ENCODE peak calls at places on chromosomes 5 and 9, in six cellular contexts. O is GM23338, C is HepG2, X is H1, K is K562, A is GM12878. I is an unnamed sample.

GRCh38 chr5:159273923-159274322 is 10.8 kb downstream of the UBLCP1 start:
- DNase-seq in O (no peak), C (no peak), X (no peak), K (no peak), A (no peak), I (no peak)

GRCh38 chr9:4299006-4299795 is 667 bp downstream of the GLIS3 start:
- DNase-seq in O (peak), C (no peak), X (no peak), K (no peak), A (no peak), I (peak)

GRCh38 chr9:132301521-132301920 is 53.3 kb downstream of the SETX start:
- DNase-seq in O (no peak), C (no peak), X (no peak), K (no peak), A (no peak), I (no peak)

GRCh38 chr9:35635730-35636129 is 15.0 kb downstream of the SIT1 start:
- DNase-seq in O (no peak), C (no peak), X (no peak), K (no peak), A (no peak), I (no peak)

GRCh38 chr9:36903541-36904435 is 130.3 kb downstream of the PAX5 start:
- DNase-seq in O (no peak), C (peak), X (no peak), K (peak), A (peak), I (no peak)

GRCh38 chr5:137190031-137190430 is 309.1 kb downstream of the SPOCK1 start:
- DNase-seq in O (no peak), C (no peak), X (no peak), K (no peak), A (no peak), I (no peak)

GRCh38 chr5:177133119-177133844 is at the start of gene NSD1:
- DNase-seq in O (peak), C (no peak), X (peak), K (peak), A (peak), I (peak)

GRCh38 chr5:14226992-14227391 is 83.8 kb downstream of the TRIO start:
- DNase-seq in O (no peak), C (no peak), X (no peak), K (no peak), A (no peak), I (no peak)

GRCh38 chr9:128553695-128554094 is 1.3 kb downstream of the SPTAN1 start:
- DNase-seq in O (no peak), C (no peak), X (no peak), K (no peak), A (no peak), I (no peak)

GRCh38 chr5:57488308-57488955 is 5.8 kb upstream of the ACTBL2 start:
- DNase-seq in O (no peak), C (no peak), X (no peak), K (peak), A (no peak), I (no peak)

GRCh38 chr9:90053027-90053426 is 448.2 kb downstream of the GADD45G start:
- DNase-seq in O (peak), C (no peak), X (no peak), K (peak), A (no peak), I (peak)

GRCh38 chr5:52709171-52709925 is 78.4 kb upstream of the ITGA1 start:
- DNase-seq in O (no peak), C (peak), X (no peak), K (no peak), A (no peak), I (no peak)

GRCh38 chr5:166062719-166063118 is 2228.7 kb upstream of the WWC1 start:
- DNase-seq in O (no peak), C (no peak), X (no peak), K (no peak), A (no peak), I (no peak)

GRCh38 chr5:5421149-5421960 is 1.1 kb upstream of the ICE1 start:
- DNase-seq in O (peak), C (no peak), X (no peak), K (peak), A (no peak), I (no peak)

GRCh38 chr9:20558609-20559016 is 63.7 kb downstream of the MLLT3 start:
- DNase-seq in O (peak), C (no peak), X (peak), K (no peak), A (no peak), I (no peak)

GRCh38 chr5:149367972-149368645 is 10.3 kb downstream of the PCYOX1L start:
- DNase-seq in O (no peak), C (no peak), X (no peak), K (no peak), A (no peak), I (no peak)

GRCh38 chr5:172637740-172638139 is 3.3 kb upstream of the NEURL1B start:
- DNase-seq in O (no peak), C (no peak), X (no peak), K (no peak), A (no peak), I (no peak)

GRCh38 chr5:31707294-31707693 is 68.4 kb downstream of the PDZD2 start:
- DNase-seq in O (no peak), C (no peak), X (no peak), K (no peak), A (no peak), I (no peak)

GRCh38 chr5:93503598-93504067 is 77.4 kb downstream of the NR2F1-AS1 start:
- DNase-seq in O (no peak), C (peak), X (no peak), K (no peak), A (no peak), I (no peak)

GRCh38 chr9:135076143-135076875 is 11.2 kb upstream of the OLFM1 start:
- DNase-seq in O (no peak), C (no peak), X (no peak), K (no peak), A (no peak), I (no peak)

GRCh38 chr5:88389248-88390006 is 120.8 kb upstream of the TMEM161B start:
- DNase-seq in O (no peak), C (no peak), X (no peak), K (no peak), A (no peak), I (no peak)

GRCh38 chr5:115379622-115380344 is 83.3 kb upstream of the CCDC112 start:
- DNase-seq in O (no peak), C (no peak), X (no peak), K (no peak), A (peak), I (no peak)

GRCh38 chr9:128819716-128820664 is 1.7 kb downstream of the ENDOG start:
- DNase-seq in O (no peak), C (no peak), X (no peak), K (peak), A (no peak), I (no peak)

GRCh38 chr5:103866169-103866568 is 303.6 kb upstream of the NUDT12 start:
- DNase-seq in O (no peak), C (no peak), X (no peak), K (no peak), A (no peak), I (no peak)

GRCh38 chr5:23523998-23524397 is 16.6 kb downstream of the PRDM9 start:
- DNase-seq in O (no peak), C (no peak), X (no peak), K (no peak), A (no peak), I (no peak)

GRCh38 chr5:148791334-148791667 is 35.1 kb upstream of the ADRB2 start:
- DNase-seq in O (no peak), C (no peak), X (no peak), K (no peak), A (peak), I (no peak)

GRCh38 chr9:107430071-107430470 is 59.5 kb downstream of the KLF4 start:
- DNase-seq in O (no peak), C (no peak), X (no peak), K (no peak), A (no peak), I (no peak)

GRCh38 chr5:99102073-99102697 is 173.4 kb upstream of the CHD1 start:
- DNase-seq in O (no peak), C (no peak), X (no peak), K (no peak), A (no peak), I (no peak)

GRCh38 chr5:68680376-68680775 is 413.4 kb upstream of the SLC30A5 start:
- DNase-seq in O (no peak), C (no peak), X (no peak), K (no peak), A (no peak), I (no peak)

GRCh38 chr9:3511537-3511936 is 14.3 kb downstream of the RFX3 start:
- DNase-seq in O (no peak), C (peak), X (no peak), K (no peak), A (no peak), I (no peak)

GRCh38 chr9:18348086-18348485 is 125.9 kb upstream of the ADAMTSL1 start:
- DNase-seq in O (no peak), C (no peak), X (no peak), K (no peak), A (no peak), I (no peak)

GRCh38 chr5:147093138-147093537 is 141.7 kb upstream of the STK32A start:
- DNase-seq in O (no peak), C (no peak), X (no peak), K (no peak), A (no peak), I (no peak)

GRCh38 chr9:82570226-82570625 is 492.7 kb downstream of the RASEF start:
- DNase-seq in O (no peak), C (no peak), X (no peak), K (no peak), A (no peak), I (no peak)

GRCh38 chr9:75186767-75187380 is 98.6 kb downstream of the OSTF1 start:
- DNase-seq in O (peak), C (no peak), X (no peak), K (no peak), A (no peak), I (no peak)

GRCh38 chr5:7876867-7877266 is 7.9 kb downstream of the MTRR start:
- DNase-seq in O (no peak), C (no peak), X (no peak), K (no peak), A (no peak), I (no peak)

GRCh38 chr9:18526686-18527085 is 52.7 kb downstream of the ADAMTSL1 start:
- DNase-seq in O (no peak), C (no peak), X (no peak), K (no peak), A (no peak), I (no peak)

GRCh38 chr9:27535701-27536118 is 6.1 kb upstream of the MOB3B start:
- DNase-seq in O (peak), C (no peak), X (no peak), K (peak), A (no peak), I (peak)

GRCh38 chr9:124411514-124412227 is 3.6 kb downstream of the PSMB7 start:
- DNase-seq in O (no peak), C (no peak), X (no peak), K (no peak), A (no peak), I (no peak)
- TF ChIP-seq CREB1 in O (no peak), C (no peak), X (no peak), K (no peak), A (no peak), I (no peak)

GRCh38 chr5:35828092-35828598 is 28.5 kb upstream of the IL7R start:
- DNase-seq in O (no peak), C (no peak), X (no peak), K (no peak), A (no peak), I (no peak)

GRCh38 chr5:35822541-35822940 is 34.1 kb upstream of the IL7R start:
- DNase-seq in O (no peak), C (no peak), X (no peak), K (no peak), A (no peak), I (no peak)

GRCh38 chr5:35826561-35826960 is 30.1 kb upstream of the IL7R start:
- DNase-seq in O (no peak), C (no peak), X (no peak), K (no peak), A (no peak), I (no peak)

GRCh38 chr5:35823347-35823875 is 33.3 kb upstream of the IL7R start:
- DNase-seq in O (no peak), C (no peak), X (no peak), K (no peak), A (no peak), I (no peak)

GRCh38 chr5:35826056-35826455 is 30.6 kb upstream of the IL7R start:
- DNase-seq in O (no peak), C (no peak), X (no peak), K (no peak), A (no peak), I (no peak)
- TF ChIP-seq CREB1 in O (no peak), C (no peak), X (no peak), K (no peak), A (no peak), I (no peak)

GRCh38 chr5:171299228-171299627 is 9.8 kb upstream of the TLX3 start:
- DNase-seq in O (no peak), C (no peak), X (no peak), K (no peak), A (no peak), I (no peak)

GRCh38 chr5:171295299-171295698 is 13.7 kb upstream of the TLX3 start:
- DNase-seq in O (no peak), C (no peak), X (no peak), K (no peak), A (no peak), I (no peak)

GRCh38 chr5:171299851-171300250 is 9.2 kb upstream of the TLX3 start:
- DNase-seq in O (no peak), C (no peak), X (no peak), K (no peak), A (no peak), I (no peak)

GRCh38 chr5:171295801-171296200 is 13.2 kb upstream of the TLX3 start:
- DNase-seq in O (no peak), C (no peak), X (no peak), K (no peak), A (no peak), I (no peak)

GRCh38 chr5:171300358-171300757 is 8.7 kb upstream of the TLX3 start:
- DNase-seq in O (no peak), C (no peak), X (no peak), K (no peak), A (no peak), I (no peak)
- TF ChIP-seq CREB1 in O (no peak), C (no peak), X (no peak), K (no peak), A (no peak), I (no peak)

DNA sequence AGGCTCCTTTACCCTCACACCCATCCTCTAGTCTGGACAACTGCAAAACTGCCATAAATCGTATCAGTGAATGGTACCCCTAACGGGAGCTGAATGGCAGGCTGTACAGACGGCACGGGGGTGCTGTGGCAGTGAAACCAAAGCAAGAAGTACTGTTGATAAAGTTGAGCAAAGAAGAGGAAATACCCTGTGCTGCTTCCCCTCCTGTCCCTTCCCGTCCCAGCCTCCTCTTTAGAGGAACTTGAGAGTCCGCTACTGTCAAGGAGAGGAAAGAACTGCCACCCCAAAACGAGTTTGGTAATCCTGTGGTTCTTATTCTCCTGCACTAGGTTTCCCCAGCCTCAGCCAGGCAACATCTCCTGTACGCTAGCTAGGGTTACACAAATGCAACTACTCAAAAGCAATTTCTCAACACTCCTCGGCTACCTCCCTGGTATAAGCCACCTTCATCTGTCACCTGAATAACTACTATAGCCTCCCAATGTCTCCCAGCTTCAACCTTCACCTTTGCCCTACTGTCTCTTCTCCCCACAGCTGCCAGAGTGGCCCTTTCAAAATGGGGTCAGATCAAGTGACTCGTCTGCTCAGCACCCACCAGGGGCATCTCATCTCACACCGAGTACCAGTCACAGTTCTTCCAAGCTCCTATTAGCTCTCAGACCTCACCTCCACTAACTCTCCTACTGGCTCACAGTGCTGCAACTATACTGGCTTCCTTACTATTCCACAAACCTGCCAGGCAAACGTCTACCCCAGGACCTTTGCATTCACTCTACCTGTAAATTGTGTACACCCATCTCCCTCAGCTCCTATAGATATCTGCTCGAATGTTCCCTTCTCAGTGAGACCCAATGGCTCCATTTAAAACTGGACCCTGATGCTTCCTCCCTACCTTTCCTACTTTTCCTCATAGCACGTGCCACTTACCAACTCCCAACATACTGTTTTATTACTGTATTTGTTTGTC is 4.1 kb downstream of the GLRX start:
- DNase-seq in O (no peak), C (no peak), X (no peak), K (no peak), A (no peak), I (no peak)
- TF ChIP-seq CREB1 in O (no peak), C (no peak), X (no peak), K (no peak), A (no peak), I (no peak)

GRCh38 chr5:135147294-135148090 is 113.5 kb upstream of the PITX1 start:
- DNase-seq in O (no peak), C (no peak), X (no peak), K (no peak), A (no peak), I (no peak)

GRCh38 chr5:135141303-135142268 is 107.6 kb upstream of the PITX1 start:
- DNase-seq in O (peak), C (peak), X (no peak), K (no peak), A (no peak), I (no peak)

GRCh38 chr5:135149229-135149955 is 115.4 kb upstream of the PITX1 start:
- DNase-seq in O (no peak), C (no peak), X (no peak), K (no peak), A (no peak), I (no peak)

GRCh38 chr5:135149956-135150723 is 116.1 kb upstream of the PITX1 start:
- DNase-seq in O (peak), C (no peak), X (no peak), K (no peak), A (no peak), I (no peak)

DNA sequence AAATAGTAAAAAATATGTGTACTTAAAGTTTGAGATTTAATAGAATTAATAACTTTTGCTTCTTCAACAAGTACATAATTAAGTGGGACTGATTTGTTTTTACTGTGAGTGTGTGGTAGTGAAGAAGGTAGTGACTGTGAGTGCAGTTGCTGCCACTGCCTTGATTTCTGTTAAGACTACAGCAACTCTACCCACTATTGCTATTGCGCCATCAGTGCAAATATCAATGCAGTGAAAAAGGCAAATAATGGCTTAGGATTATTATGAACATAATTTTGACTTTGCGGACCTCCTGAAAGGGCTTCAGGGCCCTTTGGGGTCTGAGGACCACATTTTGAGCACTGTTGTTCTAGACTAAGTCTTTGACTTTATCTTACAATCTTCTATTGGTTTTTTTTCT is 112.0 kb upstream of the PITX1 start:
- DNase-seq in O (no peak), C (peak), X (no peak), K (no peak), A (no peak), I (no peak)
- TF ChIP-seq CREB1 in O (no peak), C (no peak), X (no peak), K (no peak), A (no peak), I (no peak)

GRCh38 chr9:121830441-121831140 is 179.2 kb downstream of the DAB2IP start:
- DNase-seq in O (no peak), C (peak), X (no peak), K (no peak), A (no peak), I (no peak)

GRCh38 chr9:121836382-121836885 is 185.0 kb downstream of the DAB2IP start:
- DNase-seq in O (no peak), C (no peak), X (no peak), K (no peak), A (no peak), I (no peak)

GRCh38 chr9:121837113-121838010 is 185.9 kb downstream of the DAB2IP start:
- DNase-seq in O (no peak), C (no peak), X (no peak), K (no peak), A (no peak), I (no peak)

GRCh38 chr9:121835581-121836381 is 184.3 kb downstream of the DAB2IP start:
- DNase-seq in O (no peak), C (no peak), X (no peak), K (no peak), A (no peak), I (no peak)

DNA sequence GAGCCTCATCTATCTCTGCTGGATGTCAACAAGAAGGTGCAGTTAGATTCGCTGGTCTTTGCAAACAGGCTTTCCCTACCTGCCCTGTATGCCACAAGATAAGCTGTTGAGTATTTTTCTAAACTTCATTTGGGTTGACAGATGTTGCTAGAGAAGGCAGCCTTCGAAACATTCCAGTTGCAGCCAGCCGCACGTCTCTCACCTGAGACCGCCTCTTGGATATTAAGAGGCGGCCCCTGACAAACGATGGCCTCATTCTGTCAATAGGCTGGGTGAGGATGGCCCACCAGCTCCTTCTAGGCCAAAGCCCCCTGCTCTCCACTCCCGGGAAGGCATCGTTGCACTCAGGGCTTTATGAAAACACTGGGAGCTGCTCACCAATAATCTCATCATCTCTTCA is 181.6 kb downstream of the DAB2IP start:
- DNase-seq in O (no peak), C (no peak), X (no peak), K (no peak), A (no peak), I (no peak)
- TF ChIP-seq CREB1 in O (no peak), C (no peak), X (no peak), K (no peak), A (no peak), I (no peak)

GRCh38 chr5:124080256-124080655 is 568.3 kb downstream of the CSNK1G3 start:
- DNase-seq in O (no peak), C (peak), X (no peak), K (no peak), A (no peak), I (no peak)
- TF ChIP-seq CREB1 in O (no peak), C (no peak), X (no peak), K (no peak), A (no peak), I (no peak)